ENCODE peak calls at places on chromosome 6, in six cellular contexts. T is colonic mucosa, W is cardiac muscle cell, D is left ventricle myocardium inferior, R is fibroblast of lung, M is heart left ventricle. Z is an unnamed sample.

GRCh38 chr6:168089186-168090063 is 10.4 kb upstream of the FRMD1 start:
- DNase-seq in T (no peak), W (no peak), D (no peak), R (no peak), M (peak; percentile 15), Z (no peak)

GRCh38 chr6:4313044-4313686 is 177.8 kb upstream of the ECI2 start:
- DNase-seq in T (peak; percentile 83), W (peak; percentile 19), D (peak; percentile 29), R (peak; percentile 88), M (peak; percentile 44), Z (peak; percentile 80)

GRCh38 chr6:80502871-80503270 is 396.4 kb downstream of the BCKDHB start:
- DNase-seq in T (no peak), W (no peak), D (no peak), R (no peak), M (no peak), Z (peak; percentile 14)

GRCh38 chr6:13368079-13368478 is 39.7 kb upstream of the TBC1D7 start:
- DNase-seq in T (no peak), W (no peak), D (no peak), R (no peak), M (no peak), Z (no peak)

GRCh38 chr6:31368461-31368860 is 11.5 kb upstream of the HLA-B start:
- DNase-seq in T (no peak), W (no peak), D (no peak), R (no peak), M (no peak), Z (no peak)

GRCh38 chr6:109925060-109925459 is 53.1 kb upstream of the GPR6 start:
- DNase-seq in T (no peak), W (peak; percentile 32), D (no peak), R (peak; percentile 1), M (no peak), Z (no peak)

GRCh38 chr6:53737746-53738145 is 57.1 kb upstream of the LRRC1 start:
- DNase-seq in T (peak; percentile 42), W (no peak), D (no peak), R (no peak), M (no peak), Z (no peak)

GRCh38 chr6:70709826-70710225 is 42.1 kb downstream of the SMAP1 start:
- DNase-seq in T (no peak), W (no peak), D (no peak), R (peak; percentile 82), M (no peak), Z (peak; percentile 41)

GRCh38 chr6:52389626-52390360 is 27.8 kb downstream of the PAQR8 start:
- DNase-seq in T (peak; percentile 86), W (no peak), D (peak; percentile 19), R (peak; percentile 15), M (peak; percentile 35), Z (peak; percentile 41)

GRCh38 chr6:157242791-157243190 is 80.5 kb downstream of the TMEM242 start:
- DNase-seq in T (no peak), W (no peak), D (no peak), R (no peak), M (no peak), Z (no peak)

GRCh38 chr6:98054453-98054852 is 771.4 kb upstream of the MMS22L start:
- DNase-seq in T (no peak), W (no peak), D (no peak), R (no peak), M (no peak), Z (peak; percentile 49)

GRCh38 chr6:150491131-150491795 is 108.4 kb upstream of the PLEKHG1 start:
- DNase-seq in T (no peak), W (no peak), D (no peak), R (no peak), M (no peak), Z (no peak)

GRCh38 chr6:93040375-93040774 is 379.0 kb downstream of the EPHA7 start:
- DNase-seq in T (no peak), W (no peak), D (no peak), R (peak; percentile 3), M (no peak), Z (peak; percentile 92)

GRCh38 chr6:12012231-12012565 is at the start of gene HIVEP1:
- DNase-seq in T (no peak), W (peak; percentile 71), D (peak; percentile 49), R (no peak), M (no peak), Z (peak; percentile 58)

GRCh38 chr6:11815231-11815630 is 36.6 kb upstream of the ADTRP start:
- DNase-seq in T (no peak), W (no peak), D (no peak), R (no peak), M (no peak), Z (no peak)

GRCh38 chr6:26216886-26217713 is 129.9 kb downstream of the HFE start:
- DNase-seq in T (peak; percentile 84), W (peak; percentile 93), D (peak; percentile 78), R (peak; percentile 92), M (peak; percentile 87), Z (no peak)

GRCh38 chr6:122400467-122401089 is 1.1 kb downstream of the HSF2 start:
- DNase-seq in T (no peak), W (no peak), D (no peak), R (peak; percentile 5), M (no peak), Z (no peak)
- H3K4me3 ChIP-seq in T (peak overlapping the region; percentile 90), W (peak overlapping the region; percentile 92), D (peak overlapping the region; percentile 92), R (peak overlapping the region; percentile 95), M (peak overlapping the region; percentile 98), Z (peak overlapping the region; percentile 99)

GRCh38 chr6:43174263-43175112 is 3.4 kb downstream of the SRF start:
- DNase-seq in T (peak; percentile 99), W (peak; percentile 96), D (peak; percentile 95), R (peak; percentile 99), M (peak; percentile 98), Z (peak; percentile 99)
- TF ChIP-seq CTCF in T (no peak), W (peak; percentile 6), D (peak; percentile 45), R (no peak), M (no peak), Z (peak; percentile 19)

DNA sequence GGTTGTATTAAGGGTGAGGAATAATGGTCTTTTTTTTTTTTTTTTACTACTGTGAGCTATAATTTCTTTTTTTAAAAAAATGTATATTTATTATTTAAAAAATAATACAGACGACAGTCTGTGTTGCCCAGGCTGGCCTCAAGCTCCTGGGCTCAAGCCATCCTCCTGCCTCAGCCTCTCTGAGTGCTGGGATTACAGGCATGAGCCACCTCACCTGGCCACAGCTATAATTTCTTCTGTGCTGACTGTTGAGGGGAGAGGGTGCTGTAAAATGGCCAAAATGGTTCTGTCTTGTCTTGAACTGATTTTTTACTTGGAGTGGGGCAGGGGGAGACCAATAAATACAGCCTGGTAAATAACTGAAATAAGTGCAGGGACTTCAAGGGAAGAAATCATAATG is 3.6 kb downstream of the SRSF3 start:
- DNase-seq in T (no peak), W (no peak), D (no peak), R (no peak), M (no peak), Z (no peak)
- H3K4me1 ChIP-seq in T (peaks cover 8% of the 10 kb centered on the region), W (peaks cover 33% of the 10 kb centered on the region), D (peaks cover 96% of the 10 kb centered on the region), R (peaks cover 19% of the 10 kb centered on the region), M (peaks cover 71% of the 10 kb centered on the region), Z (peaks cover 49% of the 10 kb centered on the region)

GRCh38 chr6:33213989-33214335 is 5.7 kb downstream of the RING1 start:
- DNase-seq in T (no peak), W (no peak), D (no peak), R (no peak), M (no peak), Z (no peak)
- H3K4me3 ChIP-seq in T (peak overlapping the region; percentile 7), W (peak overlapping the region; percentile 32), D (peak overlapping the region; percentile 75), R (peak overlapping the region; percentile 49), M (peak overlapping the region; percentile 21), Z (peak overlapping the region; percentile 53)

GRCh38 chr6:144150673-144151009 is 324 bp downstream of the STX11 start:
- DNase-seq in T (no peak), W (peak; percentile 58), D (no peak), R (peak; percentile 29), M (peak; percentile 42), Z (peak; percentile 48)
- TF ChIP-seq CTCF in T (peak; percentile 11), W (peak; percentile 8), D (peak; percentile 52), R (no peak), M (peak; percentile 22), Z (peak; percentile 39)